ENCODE peak calls at places on chromosomes 6 and 20, in five cellular contexts. L is left lung; A is CD8-positive, alpha-beta T cell; D is HCT116; F is CD4-positive, alpha-beta T cell. G is an unnamed sample. For H3K27me3, the result is how much of the 10 kb centered on the place peaks cover.

GRCh38 chr6:110066091-110066490 is 88.0 kb downstream of the GPR6 start:
- DNase-seq in D (no peak), L (no peak), A (no peak), F (no peak), G (no peak)

GRCh38 chr6:43129434-43130194 is 41.5 kb upstream of the SRF start:
- DNase-seq in F (peak), A (no peak), L (no peak), D (no peak), G (peak)

GRCh38 chr6:23106951-23107350 is 537.6 kb downstream of the HDGFL1 start:
- DNase-seq in D (no peak), A (no peak), F (no peak), L (no peak), G (no peak)

GRCh38 chr6:1144842-1145755 is 166.8 kb upstream of the FOXQ1 start:
- DNase-seq in L (no peak), A (no peak), D (no peak), F (no peak), G (no peak)

GRCh38 chr20:63365601-63366509 is 4.7 kb upstream of the CHRNA4 start:
- DNase-seq in F (no peak), A (peak), D (no peak), L (peak), G (no peak)

GRCh38 chr6:152952866-152953509 is 29.9 kb downstream of the FBXO5 start:
- DNase-seq in L (no peak), A (no peak), F (no peak), D (peak), G (no peak)

GRCh38 chr6:118559659-118560058 is 11.6 kb downstream of the PLN start:
- DNase-seq in A (no peak), L (no peak), F (no peak), D (no peak), G (no peak)

GRCh38 chr20:48131581-48131980 is 346.3 kb upstream of the SULF2 start:
- DNase-seq in L (no peak), D (no peak), F (no peak), A (no peak), G (no peak)

GRCh38 chr20:63134201-63134612 is 81.7 kb downstream of the YTHDF1 start:
- DNase-seq in L (no peak), D (no peak), A (no peak), F (no peak), G (peak)

GRCh38 chr20:334578-334977 is 9.2 kb downstream of the SOX12 start:
- DNase-seq in F (no peak), D (no peak), A (no peak), L (no peak), G (no peak)

GRCh38 chr6:766625-767024 is 73.7 kb upstream of the EXOC2 start:
- DNase-seq in A (no peak), D (no peak), L (no peak), F (no peak), G (no peak)

GRCh38 chr6:104887350-104887749 is 27.6 kb upstream of the HACE1 start:
- DNase-seq in F (no peak), A (no peak), L (no peak), D (no peak), G (no peak)

GRCh38 chr6:106534564-106534982 is 94.7 kb downstream of the RTN4IP1 start:
- DNase-seq in D (no peak), L (no peak), A (no peak), F (no peak), G (no peak)

GRCh38 chr6:46963626-46964025 is 41.9 kb upstream of the ADGRF5 start:
- DNase-seq in A (no peak), F (no peak), L (no peak), D (no peak), G (no peak)

GRCh38 chr20:32934580-32934979 is 69.7 kb downstream of the SUN5 start:
- DNase-seq in F (no peak), D (no peak), A (no peak), L (no peak), G (no peak)

GRCh38 chr20:10646886-10647420 is 26.8 kb downstream of the JAG1 start:
- DNase-seq in D (no peak), A (no peak), F (no peak), L (no peak), G (no peak)

GRCh38 chr20:39534846-39535245 is 572.7 kb downstream of the DHX35 start:
- DNase-seq in D (no peak), L (no peak), A (no peak), F (no peak), G (no peak)

GRCh38 chr20:60087563-60088105 is 129.4 kb downstream of the CDH26 start:
- DNase-seq in L (peak), A (no peak), F (no peak), D (no peak), G (no peak)

GRCh38 chr20:57671072-57671391 is 38.8 kb downstream of the PMEPA1 start:
- DNase-seq in L (no peak), F (no peak), D (no peak), A (no peak), G (no peak)

GRCh38 chr6:34543421-34543820 is 12.7 kb downstream of the SPDEF start:
- DNase-seq in A (no peak), F (no peak), L (no peak), D (no peak), G (no peak)

GRCh38 chr6:41634657-41635056 is 3.6 kb upstream of the MDFI start:
- DNase-seq in F (no peak), A (no peak), D (no peak), L (no peak), G (no peak)

GRCh38 chr20:41318271-41318649 is 729 bp upstream of the ZHX3 start:
- DNase-seq in L (no peak), D (no peak), F (no peak), A (no peak), G (no peak)

GRCh38 chr6:38715016-38715809 is at the start of gene DNAH8:
- DNase-seq in D (no peak), F (no peak), L (peak), A (no peak), G (peak)

GRCh38 chr6:51108563-51109234 is 290.0 kb downstream of the TFAP2B start:
- DNase-seq in A (no peak), D (no peak), F (no peak), L (no peak), G (no peak)

GRCh38 chr20:48298851-48299484 is 513.7 kb upstream of the SULF2 start:
- DNase-seq in L (no peak), D (peak), F (no peak), A (no peak), G (no peak)

GRCh38 chr6:167832497-167833395 is 6.0 kb downstream of the AFDN start:
- DNase-seq in A (no peak), L (no peak), D (no peak), F (no peak), G (no peak)

GRCh38 chr20:33915726-33916331 is 77.9 kb upstream of the RALY start:
- DNase-seq in A (peak), D (peak), F (peak), L (peak), G (peak)

GRCh38 chr6:29792123-29793035 is 35.2 kb upstream of the HLA-G start:
- DNase-seq in L (peak), D (no peak), F (peak), A (peak), G (peak)
- TF ChIP-seq CTCF in L (peak), D (no peak), F (no peak), A (no peak), G (peak)

DNA sequence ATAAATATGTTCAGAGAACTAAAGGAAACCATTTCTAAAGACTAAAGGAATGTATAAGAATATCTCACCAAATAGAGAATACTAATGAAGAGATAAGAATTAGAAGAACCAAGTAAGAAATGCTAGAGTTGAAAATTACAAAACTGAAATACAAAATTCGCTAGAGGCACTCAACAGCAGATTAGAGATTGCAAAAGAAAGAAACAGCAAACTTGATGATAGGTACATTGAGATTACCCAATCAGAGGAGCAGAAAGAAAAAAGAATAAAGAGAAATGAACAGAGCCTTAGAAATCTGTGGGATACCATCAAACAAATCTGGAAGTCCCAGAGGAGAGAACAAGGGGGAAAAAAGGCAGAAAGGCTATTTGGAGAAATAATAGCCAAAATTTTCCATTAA is 6.3 kb upstream of the PDCD2 start:
- DNase-seq in A (no peak), D (no peak), F (no peak), L (no peak), G (no peak)
- H3K27me3 ChIP-seq in A (under half), D (under half), F (under half), L (under half), G (under half)

GRCh38 chr6:139942333-139942732 is 567.9 kb upstream of the CITED2 start:
- DNase-seq in F (no peak), A (no peak), L (no peak), D (no peak), G (no peak)

GRCh38 chr6:139944976-139945375 is 570.5 kb upstream of the CITED2 start:
- DNase-seq in A (no peak), L (no peak), F (no peak), D (no peak), G (no peak)

GRCh38 chr6:139941826-139942225 is 567.4 kb upstream of the CITED2 start:
- DNase-seq in A (no peak), L (no peak), D (no peak), F (no peak), G (no peak)

GRCh38 chr6:139943391-139943790 is 568.9 kb upstream of the CITED2 start:
- DNase-seq in A (no peak), D (no peak), L (no peak), F (no peak), G (no peak)

GRCh38 chr6:139944131-139944530 is 569.7 kb upstream of the CITED2 start:
- DNase-seq in L (no peak), D (no peak), A (no peak), F (no peak), G (no peak)
- H3K27ac ChIP-seq in L (peak), D (no peak), A (no peak), F (no peak), G (no peak)

GRCh38 chr6:108250240-108250866 is 10.5 kb downstream of the SNX3 start:
- DNase-seq in F (no peak), L (no peak), D (peak), A (no peak), G (no peak)
- TF ChIP-seq CTCF in F (no peak), L (no peak), D (no peak), A (no peak), G (no peak)

DNA sequence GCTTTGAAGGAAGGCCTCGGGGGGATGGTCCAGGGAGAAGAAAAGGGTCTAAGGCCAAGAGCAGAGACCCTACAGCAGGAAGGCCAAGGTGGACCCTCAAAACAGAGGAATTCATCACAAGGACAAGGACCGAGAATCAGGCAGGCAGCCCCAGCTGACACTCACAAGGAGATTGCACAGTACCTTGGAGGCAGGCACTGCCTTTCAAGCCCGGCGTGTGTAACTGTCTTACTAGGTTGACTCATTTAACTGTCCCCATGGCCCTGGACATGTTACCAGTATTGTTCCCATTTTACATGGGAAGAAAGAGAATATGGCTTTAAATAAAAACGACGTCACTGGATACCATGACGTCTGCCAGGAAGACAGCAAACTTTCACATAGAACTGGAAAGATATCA is 111.3 kb upstream of the RPS6KA2 start:
- DNase-seq in F (no peak), A (no peak), L (no peak), D (no peak), G (no peak)
- H3K27me3 ChIP-seq in F (under half), A (under half), L (under half), D (under half), G (under half)

DNA sequence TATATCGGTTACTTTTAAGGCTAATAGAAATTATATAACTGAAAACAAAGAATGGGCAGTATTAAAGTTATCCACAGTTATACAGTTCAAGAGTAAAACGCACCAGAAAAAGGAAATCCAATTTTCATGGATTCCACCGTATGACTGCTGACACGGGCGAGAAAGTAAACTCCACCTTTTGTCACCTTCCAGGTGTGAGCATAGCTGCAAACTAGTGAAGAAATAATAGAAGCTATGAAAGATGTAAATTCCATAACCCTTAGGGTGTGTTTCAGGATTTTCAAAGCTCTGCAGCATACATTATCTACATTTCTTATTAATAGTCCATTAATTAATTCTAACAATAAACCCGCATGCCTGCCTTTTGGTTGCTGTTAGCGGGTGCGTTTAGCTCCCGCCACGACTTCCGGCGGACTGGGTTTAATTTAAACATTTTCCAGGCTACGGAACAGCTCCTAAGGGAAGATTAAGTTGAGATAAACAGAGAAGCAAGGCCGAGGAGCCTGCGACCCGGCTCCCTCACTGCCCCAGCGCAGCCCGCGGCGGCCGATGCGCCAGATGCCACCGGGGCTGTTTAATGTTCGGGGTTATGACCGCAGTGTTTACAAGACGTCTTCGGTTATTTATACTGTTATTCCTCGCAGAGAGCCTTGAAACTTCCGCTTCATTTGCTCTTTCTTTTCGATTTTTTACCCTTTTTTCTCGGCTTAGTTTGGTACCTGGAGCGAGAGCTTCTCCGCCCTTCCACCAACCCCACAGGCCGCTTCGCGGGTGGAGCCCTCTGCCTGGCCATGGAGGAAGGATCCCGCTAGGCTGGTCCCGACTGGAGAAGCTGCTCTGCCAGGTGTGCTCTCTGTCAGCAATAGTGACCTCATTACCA is 3.8 kb downstream of the TCF21 start:
- DNase-seq in L (peak), D (no peak), A (no peak), F (no peak), G (no peak)
- H3K27ac ChIP-seq in L (peak), D (no peak), A (no peak), F (no peak), G (peak)

GRCh38 chr6:68473433-68474210 is 161.5 kb upstream of the ADGRB3 start:
- DNase-seq in F (no peak), D (no peak), A (no peak), L (no peak), G (no peak)

GRCh38 chr6:68468244-68468884 is 166.7 kb upstream of the ADGRB3 start:
- DNase-seq in L (no peak), F (no peak), A (no peak), D (no peak), G (no peak)
- TF ChIP-seq CTCF in L (no peak), F (no peak), A (no peak), D (no peak), G (no peak)

DNA sequence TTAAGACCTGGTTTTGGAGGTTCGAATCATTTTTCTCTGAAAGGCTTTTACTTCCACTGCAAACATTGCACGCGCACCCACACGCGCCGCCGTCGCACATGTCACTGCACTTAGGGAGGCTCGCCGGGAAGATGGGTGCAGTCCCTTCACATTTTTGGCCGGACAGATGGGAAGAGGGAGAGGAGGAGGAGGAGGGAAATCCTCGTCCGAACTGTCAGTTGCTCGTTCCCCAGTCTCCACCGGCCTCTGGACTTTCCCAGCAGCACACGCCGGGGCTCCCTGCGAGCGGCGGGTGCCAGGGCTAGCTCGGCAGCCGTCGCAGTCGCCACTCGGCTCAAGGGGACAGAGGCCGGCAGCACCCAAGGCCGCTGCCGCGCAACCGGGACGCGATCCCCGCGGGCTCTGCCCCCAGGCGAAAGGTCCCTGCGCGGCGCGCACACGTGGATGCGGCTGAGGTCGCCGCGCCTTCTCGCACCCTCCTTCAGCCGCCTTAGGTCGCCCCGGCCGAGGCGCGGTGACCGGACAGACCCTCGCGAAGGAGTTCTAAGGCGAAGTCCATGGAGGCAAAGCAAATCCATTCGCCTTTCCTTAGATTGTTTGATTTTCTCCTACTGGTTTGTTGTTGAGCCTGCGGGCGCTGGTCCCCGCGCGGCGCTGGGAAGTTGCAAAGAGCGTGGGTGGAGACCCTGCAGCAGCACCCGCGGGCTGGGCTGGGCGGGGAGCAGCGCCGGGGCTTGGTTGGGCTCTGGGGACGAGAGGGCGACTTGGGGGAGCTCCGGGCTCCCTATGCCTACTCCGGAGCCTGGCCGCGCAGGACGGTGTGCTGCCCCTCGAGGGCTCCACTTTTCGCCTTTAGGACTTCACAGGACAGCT is 1.2 kb downstream of the MYB start:
- DNase-seq in L (peak), A (peak), F (peak), D (no peak), G (peak)
- H3K27me3 ChIP-seq in L (under half), A (under half), F (under half), D (under half), G (under half)

DNA sequence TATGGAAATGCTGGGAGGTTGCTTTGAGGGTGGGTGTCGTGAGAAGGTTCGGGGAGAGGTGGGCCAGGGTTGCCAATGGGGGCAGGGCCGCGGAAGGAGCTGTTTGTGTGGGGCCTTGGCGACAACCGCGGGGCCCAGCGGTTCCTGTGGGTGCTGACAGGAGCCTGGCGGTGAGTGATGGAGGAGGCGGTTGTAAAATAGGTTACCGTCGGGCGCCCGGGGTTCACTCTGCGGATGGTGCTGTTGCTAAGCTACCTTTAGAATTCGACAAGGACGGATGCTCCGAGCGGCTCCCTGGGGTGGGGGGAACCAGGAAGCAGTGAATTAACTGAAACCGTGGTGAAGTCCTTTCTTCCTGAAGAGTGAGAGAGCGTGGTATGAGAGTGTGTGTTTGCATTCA is 61.8 kb downstream of the CDH22 start:
- DNase-seq in A (no peak), F (no peak), L (no peak), D (no peak), G (no peak)
- H3K27ac ChIP-seq in A (no peak), F (no peak), L (no peak), D (no peak), G (no peak)

DNA sequence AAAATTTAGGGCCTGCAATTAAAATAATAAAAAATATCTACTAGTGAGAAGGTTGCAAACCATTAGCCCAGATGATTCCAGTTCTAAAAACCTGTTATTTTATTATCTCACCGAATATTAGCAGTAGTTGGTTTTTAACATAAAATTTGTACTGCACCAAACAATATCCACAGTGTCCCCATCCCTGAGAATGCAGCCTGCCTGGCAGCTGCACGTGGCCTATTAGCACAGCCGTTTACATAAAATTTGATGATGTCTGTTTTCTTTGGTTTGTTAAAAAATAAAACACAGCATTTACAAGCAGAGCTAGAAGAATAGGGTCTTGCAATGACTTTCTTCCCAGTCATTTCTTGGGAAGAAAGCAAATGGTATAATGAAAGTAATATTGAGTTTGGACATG is 58.2 kb downstream of the FUT9 start:
- DNase-seq in L (no peak), D (no peak), A (no peak), F (no peak), G (no peak)
- TF ChIP-seq CTCF in L (no peak), D (no peak), A (no peak), F (no peak), G (no peak)

G was measured in Peyer's patch.